ENCODE peak calls at places on chromosomes 11 and 22, in seven cellular contexts. X, M, S, E, Z, N and P are unnamed samples.

GRCh38 chr11:70339066-70339465 is 59.3 kb upstream of the CTTN start:
- DNase-seq in E (no peak), M (no peak), X (no peak), Z (no peak), N (no peak), S (no peak), P (no peak)

GRCh38 chr11:132644511-132644910 is 887.8 kb downstream of the OPCML start:
- DNase-seq in N (no peak), S (no peak), M (no peak), E (no peak), X (peak), Z (no peak), P (no peak)

GRCh38 chr11:92941676-92942571 is 27.5 kb upstream of the MTNR1B start:
- DNase-seq in N (no peak), X (peak), M (no peak), Z (peak), E (peak), S (peak), P (peak)

GRCh38 chr11:67295846-67296245 is 6.7 kb downstream of the ANKRD13D start:
- DNase-seq in M (no peak), Z (no peak), S (peak), X (no peak), N (no peak), E (peak), P (no peak)

GRCh38 chr11:128716661-128717210 is 22.9 kb downstream of the FLI1 start:
- DNase-seq in X (no peak), S (peak), Z (peak), N (peak), E (peak), M (no peak), P (no peak)

GRCh38 chr22:19759459-19759993 is 1.1 kb upstream of the TBX1 start:
- DNase-seq in Z (no peak), X (peak), N (no peak), M (no peak), S (no peak), E (no peak), P (no peak)

GRCh38 chr11:122207505-122207904 is 91.5 kb upstream of the BLID start:
- DNase-seq in E (peak), N (no peak), M (no peak), X (no peak), S (peak), Z (peak), P (no peak)

GRCh38 chr11:9716275-9717039 is 52.6 kb downstream of the SWAP70 start:
- DNase-seq in X (no peak), M (no peak), N (peak), Z (peak), S (peak), E (peak), P (peak)

GRCh38 chr11:102109896-102110760 is at the start of gene YAP1:
- DNase-seq in M (peak), E (peak), S (peak), Z (peak), X (peak), N (peak), P (peak)

GRCh38 chr11:60918941-60919275 is 5.0 kb downstream of the TMEM109 start:
- DNase-seq in Z (peak), M (no peak), X (no peak), E (peak), N (no peak), S (peak), P (no peak)

GRCh38 chr11:117875397-117876048 is 935 bp downstream of the FXYD6 start:
- DNase-seq in E (no peak), S (no peak), M (no peak), X (peak), N (no peak), Z (no peak), P (no peak)

GRCh38 chr11:68164437-68164836 is 43.2 kb upstream of the CHKA start:
- DNase-seq in N (no peak), Z (no peak), M (no peak), E (peak), X (no peak), S (peak), P (peak)

GRCh38 chr11:121547574-121547973 is 94.8 kb upstream of the SORL1-AS1 start:
- DNase-seq in M (no peak), S (no peak), E (no peak), N (no peak), Z (no peak), X (no peak), P (no peak)

GRCh38 chr22:20109411-20110358 is 6.2 kb upstream of the RANBP1 start:
- DNase-seq in S (no peak), E (no peak), X (no peak), M (peak), N (no peak), Z (no peak), P (no peak)

GRCh38 chr11:135069884-135070283 is 657.8 kb upstream of the B3GAT1 start:
- DNase-seq in N (no peak), S (no peak), M (no peak), Z (no peak), E (no peak), X (no peak), P (no peak)

GRCh38 chr11:76614471-76615183 is 55.9 kb downstream of the LRRC32 start:
- DNase-seq in S (peak), E (no peak), X (peak), M (peak), N (peak), Z (peak), P (no peak)

DNA sequence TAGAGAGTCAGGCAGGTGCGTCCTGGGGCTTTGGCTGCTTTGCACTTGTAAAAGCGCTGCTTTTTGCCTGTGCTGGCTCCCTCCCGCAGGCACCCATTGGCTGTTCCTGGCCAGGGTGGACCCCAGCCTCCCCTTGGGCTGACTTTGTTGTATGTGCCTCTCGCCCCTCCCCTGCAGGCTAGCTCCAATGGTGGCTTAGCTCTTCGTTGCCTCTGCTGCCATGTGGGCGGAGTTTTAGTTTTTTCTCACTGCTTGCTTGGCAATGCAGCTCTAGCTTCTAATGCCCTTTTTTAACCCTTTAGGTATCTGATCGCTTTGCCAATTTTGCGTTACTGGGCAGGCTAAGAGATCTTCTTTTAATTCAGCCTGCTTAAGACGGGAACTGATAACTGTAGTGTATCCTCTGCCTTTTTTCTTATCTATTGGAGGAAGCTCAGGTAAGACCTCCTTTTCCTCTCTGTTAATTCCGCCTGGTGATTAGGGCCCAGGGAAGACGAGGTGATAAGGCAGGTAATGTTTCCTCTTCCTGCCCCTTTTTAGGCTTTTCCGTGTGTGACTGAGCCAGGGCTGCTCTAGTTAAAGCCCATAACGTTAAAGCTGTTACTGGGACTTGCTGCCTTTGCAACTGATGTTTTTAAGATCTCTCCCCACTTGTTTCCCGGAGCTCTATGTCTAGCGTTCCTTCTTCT is 11.8 kb upstream of the GLYATL1 start:
- DNase-seq in X (peak), E (peak), Z (peak), S (peak), M (no peak), N (no peak), P (peak)
- H3K4me3 ChIP-seq in X (peak), E (no peak), Z (peak), S (peak), M (no peak), N (no peak), P (no peak)

DNA sequence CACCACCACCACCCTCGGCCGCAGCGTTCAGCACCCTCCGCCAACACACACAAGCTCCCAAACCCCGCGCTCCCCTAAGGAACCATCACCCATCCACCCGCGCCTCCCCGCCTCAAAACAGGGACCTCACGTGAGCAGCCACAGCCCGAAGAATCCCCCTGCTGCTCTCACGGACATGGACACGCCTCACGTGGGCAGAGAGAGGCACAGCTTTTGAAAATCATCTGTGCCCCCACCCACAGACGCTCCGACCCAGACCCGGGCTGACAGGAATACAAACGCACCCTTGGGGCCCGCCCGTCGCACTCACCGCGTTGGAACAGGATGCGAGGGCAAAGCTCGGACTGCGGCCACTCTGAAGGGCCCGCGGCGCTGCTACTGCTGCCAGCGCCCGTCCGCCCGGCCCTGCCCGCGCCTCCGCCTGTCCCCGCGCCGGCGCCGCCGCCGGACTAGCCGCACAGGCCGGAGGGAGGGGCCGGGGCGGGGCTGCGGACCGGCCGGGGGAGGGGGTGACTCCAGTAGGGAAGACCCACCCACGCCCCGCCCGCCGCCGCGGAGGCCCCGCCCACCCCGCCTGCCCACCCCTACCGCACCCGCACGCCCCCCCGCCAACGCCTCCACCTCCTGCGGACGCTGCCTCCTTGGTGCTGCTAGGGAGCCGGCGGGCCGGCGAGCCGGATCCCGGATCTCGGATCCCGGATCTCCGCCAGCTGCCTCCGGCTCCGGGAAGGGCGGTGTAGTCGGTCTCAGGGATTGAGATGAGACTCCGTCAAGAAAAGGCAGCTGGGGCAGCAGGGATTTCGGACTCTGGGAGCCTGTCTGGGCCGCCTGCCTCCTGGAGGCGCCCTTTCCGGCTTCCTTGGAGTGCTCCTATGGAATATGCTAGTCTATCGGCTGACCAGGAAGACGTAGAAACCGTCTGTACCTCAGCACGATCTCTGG is at the start of gene TRIM3:
- DNase-seq in M (peak), X (peak), Z (peak), N (peak), S (peak), E (peak), P (peak)
- TF ChIP-seq CTCF in M (no peak), X (peak), Z (peak), N (no peak), S (peak), E (peak), P (peak)

GRCh38 chr22:37419916-37420655 is 7.2 kb downstream of the ELFN2 start:
- DNase-seq in S (no peak), N (no peak), E (no peak), M (no peak), Z (no peak), X (peak), P (no peak)
- H3K4me3 ChIP-seq in S (peak), N (no peak), E (no peak), M (peak), Z (peak), X (peak), P (peak)

DNA sequence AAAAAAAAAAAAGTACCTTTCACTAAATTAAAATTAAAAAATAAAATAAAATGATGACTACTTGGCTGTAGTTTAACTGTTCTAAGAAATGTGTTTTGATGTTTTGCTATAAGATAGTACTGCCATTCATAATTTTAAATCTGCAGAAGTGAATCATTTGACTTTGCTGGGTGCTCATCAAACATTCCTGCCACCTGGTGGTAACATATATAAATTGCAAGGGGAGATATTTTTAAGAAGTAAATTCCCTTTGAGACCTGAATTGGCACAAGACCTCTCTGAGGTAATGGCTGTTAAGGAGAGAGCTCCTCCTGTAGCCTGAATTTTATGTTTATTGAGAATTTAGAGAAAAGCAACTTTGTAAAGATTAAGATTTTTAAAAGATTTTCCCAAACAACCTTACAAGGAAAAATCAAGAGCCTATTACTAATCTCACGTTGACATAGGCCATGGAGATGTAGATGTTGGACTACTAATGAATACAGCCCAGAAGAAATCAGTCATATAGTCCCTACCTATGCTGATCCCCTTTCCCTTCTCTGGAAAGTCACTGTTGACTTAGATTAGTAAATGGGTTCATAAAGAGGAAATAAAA is 11.9 kb upstream of the NARS2 start:
- DNase-seq in Z (peak), M (no peak), S (no peak), N (no peak), E (peak), X (peak), P (no peak)
- TF ChIP-seq CTCF in Z (peak), M (peak), S (peak), N (peak), E (peak), X (peak), P (peak)

GRCh38 chr11:126157326-126158030 is 54.0 kb downstream of the RPUSD4 start:
- DNase-seq in X (no peak), Z (no peak), S (no peak), N (no peak), M (no peak), E (no peak), P (no peak)
- H3K4me3 ChIP-seq in X (no peak), Z (no peak), S (no peak), N (no peak), M (no peak), E (no peak), P (no peak)

GRCh38 chr11:75371930-75372876 is 20.7 kb upstream of the ARRB1 start:
- DNase-seq in X (no peak), E (peak), Z (peak), N (no peak), S (peak), M (no peak), P (peak)

GRCh38 chr11:75375626-75376025 is 23.7 kb upstream of the RPS3 start:
- DNase-seq in E (no peak), N (no peak), S (no peak), M (no peak), X (no peak), Z (no peak), P (no peak)

GRCh38 chr11:75380245-75380644 is 19.1 kb upstream of the RPS3 start:
- DNase-seq in E (no peak), N (no peak), S (no peak), X (no peak), Z (no peak), M (no peak), P (no peak)

GRCh38 chr11:75374646-75375045 is 23.2 kb upstream of the ARRB1 start:
- DNase-seq in X (no peak), M (no peak), Z (no peak), N (no peak), E (no peak), S (no peak), P (no peak)

GRCh38 chr11:75376175-75376574 is 23.1 kb upstream of the RPS3 start:
- DNase-seq in X (no peak), M (no peak), E (no peak), S (no peak), Z (no peak), N (no peak), P (no peak)
- TF ChIP-seq CTCF in X (peak), M (no peak), E (no peak), S (peak), Z (peak), N (no peak), P (no peak)

GRCh38 chr11:109486129-109486528 is 64.1 kb downstream of the C11orf87 start:
- DNase-seq in X (no peak), Z (no peak), S (no peak), N (no peak), E (no peak), M (no peak), P (no peak)
- H3K4me3 ChIP-seq in X (no peak), Z (no peak), S (no peak), N (no peak), E (no peak), M (no peak), P (no peak)

GRCh38 chr22:41288245-41288946 is 2.4 kb upstream of the RANGAP1 start:
- DNase-seq in Z (peak), S (peak), M (no peak), X (no peak), N (no peak), E (peak), P (peak)
- TF ChIP-seq CTCF in Z (no peak), S (no peak), M (no peak), X (no peak), N (no peak), E (no peak), P (no peak)

GRCh38 chr11:35138058-35138457 is 913 bp upstream of the CD44 start:
- DNase-seq in X (no peak), N (no peak), Z (no peak), M (no peak), E (no peak), S (no peak), P (no peak)
- H3K4me3 ChIP-seq in X (no peak), N (peak), Z (no peak), M (peak), E (no peak), S (peak), P (peak)